ENCODE peak calls at places on chromosomes 13 and 19, in four cellular contexts. A is neural progenitor cell, E is lung, M is Karpas-422. Q is an unnamed sample.
A peak's percentile ranks its signal among the peaks of the same experiment; 100 is the strongest.

GRCh38 chr13:97715763-97716162 is 237.7 kb upstream of the IPO5 start:
- DNase-seq in E (no peak), M (no peak), A (no peak), Q (no peak)

GRCh38 chr19:422213-422916 is 13.4 kb upstream of the C2CD4C start:
- DNase-seq in A (no peak), E (no peak), M (no peak), Q (no peak)

GRCh38 chr13:36891752-36892151 is 28.3 kb downstream of the SMAD9 start:
- DNase-seq in E (no peak), A (no peak), M (no peak), Q (no peak)

GRCh38 chr19:49687566-49688316 is 1.7 kb upstream of the ADM5 start:
- DNase-seq in M (no peak), A (no peak), E (no peak), Q (no peak)

GRCh38 chr13:102584423-102584822 is 12.4 kb upstream of the TPP2 start:
- DNase-seq in E (no peak), M (peak; percentile 82), A (no peak), Q (peak; percentile 44)

GRCh38 chr19:13275016-13275722 is 125.0 kb downstream of the IER2 start:
- DNase-seq in M (no peak), A (no peak), E (no peak), Q (no peak)

GRCh38 chr19:19488041-19488874 is 27.1 kb downstream of the TSSK6 start:
- DNase-seq in E (no peak), M (no peak), A (peak; percentile 24), Q (no peak)

GRCh38 chr19:32223595-32224370 is 121.6 kb upstream of the ZNF507 start:
- DNase-seq in A (peak; percentile 30), E (peak; percentile 16), M (no peak), Q (peak; percentile 78)

GRCh38 chr13:31073859-31074718 is 87.6 kb downstream of the HSPH1 start:
- DNase-seq in A (peak; percentile 20), E (no peak), M (no peak), Q (no peak)

GRCh38 chr19:31140717-31141116 is 208.5 kb downstream of the TSHZ3 start:
- DNase-seq in A (no peak), E (no peak), M (no peak), Q (no peak)

GRCh38 chr13:112464720-112465119 is 88.6 kb downstream of the SPACA7 start:
- DNase-seq in A (no peak), M (no peak), E (no peak), Q (no peak)

GRCh38 chr13:99778500-99778899 is 193.1 kb downstream of the ZIC5 start:
- DNase-seq in E (no peak), A (no peak), M (peak; percentile 27), Q (no peak)

GRCh38 chr13:30698023-30698422 is 37.3 kb upstream of the ALOX5AP start:
- DNase-seq in A (no peak), M (no peak), E (no peak), Q (peak; percentile 73)

GRCh38 chr13:20984879-20985278 is 76.5 kb downstream of the LATS2 start:
- DNase-seq in E (no peak), M (no peak), A (no peak), Q (no peak)

GRCh38 chr19:1377176-1377964 is 6.3 kb upstream of the NDUFS7 start:
- DNase-seq in A (no peak), E (no peak), M (no peak), Q (no peak)

GRCh38 chr13:41960700-41961697 is at the start of gene VWA8:
- DNase-seq in E (peak; percentile 84), A (peak; percentile 84), M (peak; percentile 95), Q (peak; percentile 82)

GRCh38 chr13:93727301-93728141 is 500.9 kb downstream of the GPC6 start:
- DNase-seq in E (no peak), M (no peak), A (no peak), Q (peak; percentile 11)

GRCh38 chr13:29362849-29363604 is 232.5 kb downstream of the SLC7A1 start:
- DNase-seq in E (no peak), M (peak; percentile 85), A (peak; percentile 78), Q (peak; percentile 47)

GRCh38 chr19:9847087-9847671 is 12.1 kb downstream of the PIN1 start:
- DNase-seq in A (peak; percentile 56), M (peak; percentile 67), E (peak; percentile 39), Q (no peak)

GRCh38 chr19:752652-753517 is 2.0 kb downstream of the MISP start:
- DNase-seq in E (peak; percentile 64), M (peak; percentile 47), A (no peak), Q (peak; percentile 89)

GRCh38 chr13:50864492-50864891 is 21.0 kb upstream of the DLEU7 start:
- DNase-seq in A (no peak), E (no peak), M (no peak), Q (no peak)

GRCh38 chr19:35704218-35704617 is at the start of gene ZBTB32:
- DNase-seq in A (peak; percentile 80), E (no peak), M (peak; percentile 78), Q (peak; percentile 53)

GRCh38 chr13:44331446-44331845 is 42.2 kb upstream of the SERP2 start:
- DNase-seq in E (no peak), A (no peak), M (no peak), Q (no peak)

GRCh38 chr13:45500492-45501174 is 35.9 kb downstream of the COG3 start:
- DNase-seq in A (no peak), M (no peak), E (no peak), Q (peak; percentile 86)

GRCh38 chr19:38740252-38740592 is 4.1 kb downstream of the CAPN12 start:
- DNase-seq in E (no peak), A (no peak), M (no peak), Q (no peak)

GRCh38 chr13:34156841-34157365 is 339.0 kb downstream of the RFC3 start:
- DNase-seq in E (peak; percentile 80), M (no peak), A (no peak), Q (peak; percentile 82)

GRCh38 chr19:21482863-21483276 is 22.5 kb upstream of the ZNF429 start:
- DNase-seq in M (peak; percentile 82), A (peak; percentile 26), E (peak; percentile 59), Q (peak; percentile 59)

GRCh38 chr13:41457589-41458186 is 338 bp downstream of the RGCC start:
- DNase-seq in E (peak; percentile 33), A (no peak), M (peak; percentile 53), Q (no peak)

GRCh38 chr19:12159773-12160414 is 3.0 kb upstream of the ZNF136 start:
- DNase-seq in E (no peak), M (no peak), A (peak; percentile 10), Q (peak; percentile 22)

GRCh38 chr13:67792151-67792665 is 562.1 kb upstream of the PCDH9 start:
- DNase-seq in M (no peak), A (no peak), E (no peak), Q (peak; percentile 33)

GRCh38 chr13:76890036-76890435 is 3.8 kb upstream of the KCTD12 start:
- DNase-seq in E (no peak), M (no peak), A (no peak), Q (no peak)

DNA sequence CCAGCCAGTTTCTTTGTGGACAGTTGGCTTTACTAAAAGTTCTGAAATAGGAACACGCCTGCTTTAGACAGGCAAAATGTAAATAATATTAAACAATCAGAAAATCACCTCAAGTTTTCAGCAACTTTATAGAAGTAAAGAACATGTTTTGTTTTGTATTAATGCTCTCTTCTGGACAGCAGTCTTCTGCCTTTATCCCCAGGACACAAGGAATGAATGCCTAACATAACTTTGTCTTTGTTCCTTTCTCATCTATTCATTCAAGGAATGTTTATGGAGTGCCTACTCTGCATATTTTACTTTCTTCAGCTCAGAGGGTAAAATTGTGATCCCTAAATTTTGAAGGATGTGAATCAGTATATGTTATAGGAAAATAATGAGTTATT is 325.4 kb downstream of the FOXO1 start:
- DNase-seq in M (no peak), A (peak; percentile 52), E (no peak), Q (no peak)
- H3K4me1 ChIP-seq in M (peaks cover 11% of the 10 kb centered on the region), A (peaks cover 27% of the 10 kb centered on the region), E (peaks cover 17% of the 10 kb centered on the region), Q (peaks cover 46% of the 10 kb centered on the region)

DNA sequence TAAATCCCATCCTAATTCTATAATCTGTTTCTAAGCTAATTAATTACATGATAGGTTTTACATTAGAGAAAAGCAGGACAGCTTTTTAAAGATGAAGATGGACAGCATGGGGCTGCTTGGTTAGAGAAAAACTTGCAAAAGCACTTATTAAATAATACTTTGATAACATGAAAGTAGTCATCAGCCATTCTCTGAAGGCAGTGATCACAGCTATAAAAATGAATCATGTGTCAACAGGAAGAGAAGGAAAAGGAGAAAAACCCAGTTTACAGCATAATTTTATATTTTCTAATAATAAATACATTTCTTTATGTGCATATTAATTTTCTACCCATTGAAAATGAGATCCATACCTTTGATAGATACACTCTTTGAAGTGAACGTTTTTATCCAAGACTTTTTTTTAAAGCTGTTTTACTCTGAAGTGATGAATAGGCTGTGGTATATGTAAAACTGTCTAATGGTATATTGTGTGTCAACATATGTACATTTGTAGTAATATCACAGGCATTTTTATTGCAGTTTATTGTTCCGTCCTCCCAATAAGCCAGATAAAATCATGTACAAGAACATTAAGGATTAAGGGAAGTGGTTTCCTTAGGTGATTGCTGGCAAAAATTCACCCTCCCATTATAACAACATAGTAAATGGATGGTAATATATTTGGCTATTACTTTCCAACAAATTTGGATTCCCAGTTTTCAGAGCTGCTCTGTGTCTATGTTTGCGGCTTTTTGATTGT is 1.4 kb upstream of the KLF5 start:
- DNase-seq in M (no peak), A (no peak), E (no peak), Q (no peak)
- H3K27ac ChIP-seq in M (no peak overlapping the region), A (no peak overlapping the region), E (no peak overlapping the region), Q (no peak overlapping the region)

GRCh38 chr13:110154370-110155031 is 152.5 kb downstream of the COL4A1 start:
- DNase-seq in E (no peak), A (no peak), M (no peak), Q (no peak)

GRCh38 chr13:110150384-110151091 is 156.4 kb downstream of the COL4A1 start:
- DNase-seq in E (no peak), M (no peak), A (no peak), Q (no peak)

GRCh38 chr13:110152351-110152750 is 154.6 kb downstream of the COL4A1 start:
- DNase-seq in A (no peak), M (no peak), E (no peak), Q (no peak)

GRCh38 chr13:110149036-110149435 is 157.9 kb downstream of the COL4A1 start:
- DNase-seq in A (no peak), E (no peak), M (no peak), Q (no peak)
- H3K4me3 ChIP-seq in A (no peak overlapping the region), E (no peak overlapping the region), M (no peak overlapping the region), Q (no peak overlapping the region)

DNA sequence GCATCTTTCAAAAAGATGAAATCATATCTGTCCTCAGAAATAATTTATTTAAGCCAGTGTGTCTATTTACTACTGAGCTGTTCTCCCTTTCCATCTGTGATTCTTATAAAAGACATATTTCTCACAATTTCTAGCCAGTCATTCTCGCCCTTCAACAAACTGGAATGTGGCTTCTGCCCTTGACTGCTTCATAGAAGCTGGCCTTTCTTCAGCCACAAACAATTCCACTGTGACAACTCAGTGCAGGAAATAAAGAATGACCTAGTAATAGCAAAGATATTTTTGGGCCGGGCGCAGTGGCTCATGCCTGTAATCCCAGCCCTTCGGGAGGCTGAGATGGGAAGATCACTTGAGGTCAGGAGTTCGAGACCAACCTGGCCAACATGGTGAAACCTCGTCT is 655.5 kb downstream of the PCDH9 start:
- DNase-seq in E (no peak), A (no peak), M (peak; percentile 32), Q (no peak)
- H3K4me1 ChIP-seq in E (no peaks in the 10 kb centered on the region), A (no peaks in the 10 kb centered on the region), M (no peaks in the 10 kb centered on the region), Q (no peaks in the 10 kb centered on the region)

GRCh38 chr13:26562538-26562890 is 5.0 kb downstream of the WASF3 start:
- DNase-seq in E (no peak), M (no peak), A (no peak), Q (no peak)
- H3K27ac ChIP-seq in E (no peak overlapping the region), M (no peak overlapping the region), A (peak overlapping the region; percentile 66), Q (no peak overlapping the region)

Q was measured in SJCRH30.